ENCODE peak calls at places on chromosome 13, in eight cellular contexts. One of them, this sample, is unnamed.

GRCh38 chr13:114128624-114129522 is 3.5 kb downstream of the RASA3 start:
- DNase-seq in left ventricle myocardium inferior: peak
- DNase-seq in A549: no peak
- DNase-seq in thyroid gland: peak
- DNase-seq in heart left ventricle: peak
- DNase-seq in body of pancreas: no peak
- DNase-seq in ovary: peak
- DNase-seq in ascending aorta: peak
- DNase-seq in this sample: peak

GRCh38 chr13:102261809-102262208 is 140.0 kb downstream of the FGF14 start:
- DNase-seq in body of pancreas: no peak
- DNase-seq in thyroid gland: no peak
- DNase-seq in ovary: no peak
- DNase-seq in left ventricle myocardium inferior: no peak
- DNase-seq in A549: no peak
- DNase-seq in ascending aorta: no peak
- DNase-seq in heart left ventricle: no peak
- DNase-seq in this sample: no peak

GRCh38 chr13:27573265-27573664 is 47.1 kb downstream of the LNX2 start:
- DNase-seq in body of pancreas: no peak
- DNase-seq in A549: no peak
- DNase-seq in ascending aorta: no peak
- DNase-seq in ovary: no peak
- DNase-seq in heart left ventricle: no peak
- DNase-seq in thyroid gland: no peak
- DNase-seq in left ventricle myocardium inferior: no peak
- DNase-seq in this sample: no peak

GRCh38 chr13:50417597-50417996 is 402.4 kb downstream of the KCNRG start:
- DNase-seq in body of pancreas: no peak
- DNase-seq in A549: no peak
- DNase-seq in thyroid gland: no peak
- DNase-seq in left ventricle myocardium inferior: no peak
- DNase-seq in ascending aorta: no peak
- DNase-seq in heart left ventricle: no peak
- DNase-seq in ovary: no peak
- DNase-seq in this sample: no peak

GRCh38 chr13:78993792-78994191 is 334.8 kb upstream of the OBI1 start:
- DNase-seq in ovary: no peak
- DNase-seq in heart left ventricle: no peak
- DNase-seq in A549: no peak
- DNase-seq in ascending aorta: no peak
- DNase-seq in body of pancreas: no peak
- DNase-seq in thyroid gland: no peak
- DNase-seq in left ventricle myocardium inferior: no peak
- DNase-seq in this sample: no peak

GRCh38 chr13:51728275-51728673 is 75.7 kb downstream of the DHRS12 start:
- DNase-seq in thyroid gland: no peak
- DNase-seq in body of pancreas: no peak
- DNase-seq in left ventricle myocardium inferior: no peak
- DNase-seq in ovary: no peak
- DNase-seq in A549: no peak
- DNase-seq in heart left ventricle: no peak
- DNase-seq in ascending aorta: no peak
- DNase-seq in this sample: no peak

GRCh38 chr13:67119481-67119883 is 110.7 kb downstream of the PCDH9 start:
- DNase-seq in ascending aorta: no peak
- DNase-seq in ovary: no peak
- DNase-seq in heart left ventricle: no peak
- DNase-seq in left ventricle myocardium inferior: no peak
- DNase-seq in thyroid gland: no peak
- DNase-seq in A549: peak
- DNase-seq in body of pancreas: no peak
- DNase-seq in this sample: no peak

GRCh38 chr13:100817897-100818296 is 143.3 kb upstream of the TMTC4 start:
- DNase-seq in left ventricle myocardium inferior: no peak
- DNase-seq in thyroid gland: no peak
- DNase-seq in ascending aorta: no peak
- DNase-seq in body of pancreas: no peak
- DNase-seq in heart left ventricle: no peak
- DNase-seq in A549: no peak
- DNase-seq in ovary: no peak
- DNase-seq in this sample: no peak

GRCh38 chr13:50467156-50467814 is 376.2 kb downstream of the DLEU7 start:
- DNase-seq in ascending aorta: no peak
- DNase-seq in body of pancreas: no peak
- DNase-seq in left ventricle myocardium inferior: no peak
- DNase-seq in heart left ventricle: no peak
- DNase-seq in A549: no peak
- DNase-seq in ovary: no peak
- DNase-seq in thyroid gland: no peak
- DNase-seq in this sample: no peak

GRCh38 chr13:91894311-91894710 is 495.9 kb downstream of the GPC5 start:
- DNase-seq in A549: no peak
- DNase-seq in ascending aorta: no peak
- DNase-seq in left ventricle myocardium inferior: no peak
- DNase-seq in thyroid gland: no peak
- DNase-seq in body of pancreas: no peak
- DNase-seq in ovary: no peak
- DNase-seq in heart left ventricle: no peak
- DNase-seq in this sample: no peak

GRCh38 chr13:50457430-50458393 is 385.8 kb downstream of the DLEU7 start:
- DNase-seq in A549: no peak
- DNase-seq in ovary: no peak
- DNase-seq in ascending aorta: peak
- DNase-seq in body of pancreas: no peak
- DNase-seq in heart left ventricle: no peak
- DNase-seq in thyroid gland: no peak
- DNase-seq in left ventricle myocardium inferior: no peak
- DNase-seq in this sample: no peak

GRCh38 chr13:70568571-70568970 is 460.3 kb upstream of the KLHL1 start:
- DNase-seq in heart left ventricle: no peak
- DNase-seq in left ventricle myocardium inferior: no peak
- DNase-seq in thyroid gland: no peak
- DNase-seq in body of pancreas: no peak
- DNase-seq in ovary: no peak
- DNase-seq in ascending aorta: no peak
- DNase-seq in A549: peak
- DNase-seq in this sample: no peak

GRCh38 chr13:113393572-113394503 is 29.9 kb upstream of the GRTP1 start:
- DNase-seq in left ventricle myocardium inferior: peak
- DNase-seq in body of pancreas: peak
- DNase-seq in ascending aorta: no peak
- DNase-seq in thyroid gland: peak
- DNase-seq in heart left ventricle: peak
- DNase-seq in A549: peak
- DNase-seq in ovary: peak
- DNase-seq in this sample: no peak

GRCh38 chr13:106104281-106104901 is 431.1 kb downstream of the EFNB2 start:
- DNase-seq in A549: peak
- DNase-seq in ovary: no peak
- DNase-seq in left ventricle myocardium inferior: no peak
- DNase-seq in body of pancreas: no peak
- DNase-seq in heart left ventricle: no peak
- DNase-seq in thyroid gland: no peak
- DNase-seq in ascending aorta: no peak
- DNase-seq in this sample: no peak

GRCh38 chr13:43537124-43537523 is 249.6 kb downstream of the ENOX1 start:
- DNase-seq in A549: no peak
- DNase-seq in ascending aorta: no peak
- DNase-seq in body of pancreas: no peak
- DNase-seq in thyroid gland: no peak
- DNase-seq in left ventricle myocardium inferior: no peak
- DNase-seq in heart left ventricle: no peak
- DNase-seq in ovary: no peak
- DNase-seq in this sample: no peak

GRCh38 chr13:60412909-60413616 is 16.0 kb downstream of the TDRD3 start:
- DNase-seq in heart left ventricle: no peak
- DNase-seq in A549: no peak
- DNase-seq in body of pancreas: no peak
- DNase-seq in thyroid gland: no peak
- DNase-seq in left ventricle myocardium inferior: no peak
- DNase-seq in ovary: no peak
- DNase-seq in ascending aorta: no peak
- DNase-seq in this sample: no peak

GRCh38 chr13:26340812-26341211 is 86.9 kb downstream of the CDK8 start:
- DNase-seq in body of pancreas: no peak
- DNase-seq in ascending aorta: no peak
- DNase-seq in thyroid gland: no peak
- DNase-seq in heart left ventricle: no peak
- DNase-seq in ovary: no peak
- DNase-seq in A549: no peak
- DNase-seq in left ventricle myocardium inferior: no peak
- DNase-seq in this sample: no peak

DNA sequence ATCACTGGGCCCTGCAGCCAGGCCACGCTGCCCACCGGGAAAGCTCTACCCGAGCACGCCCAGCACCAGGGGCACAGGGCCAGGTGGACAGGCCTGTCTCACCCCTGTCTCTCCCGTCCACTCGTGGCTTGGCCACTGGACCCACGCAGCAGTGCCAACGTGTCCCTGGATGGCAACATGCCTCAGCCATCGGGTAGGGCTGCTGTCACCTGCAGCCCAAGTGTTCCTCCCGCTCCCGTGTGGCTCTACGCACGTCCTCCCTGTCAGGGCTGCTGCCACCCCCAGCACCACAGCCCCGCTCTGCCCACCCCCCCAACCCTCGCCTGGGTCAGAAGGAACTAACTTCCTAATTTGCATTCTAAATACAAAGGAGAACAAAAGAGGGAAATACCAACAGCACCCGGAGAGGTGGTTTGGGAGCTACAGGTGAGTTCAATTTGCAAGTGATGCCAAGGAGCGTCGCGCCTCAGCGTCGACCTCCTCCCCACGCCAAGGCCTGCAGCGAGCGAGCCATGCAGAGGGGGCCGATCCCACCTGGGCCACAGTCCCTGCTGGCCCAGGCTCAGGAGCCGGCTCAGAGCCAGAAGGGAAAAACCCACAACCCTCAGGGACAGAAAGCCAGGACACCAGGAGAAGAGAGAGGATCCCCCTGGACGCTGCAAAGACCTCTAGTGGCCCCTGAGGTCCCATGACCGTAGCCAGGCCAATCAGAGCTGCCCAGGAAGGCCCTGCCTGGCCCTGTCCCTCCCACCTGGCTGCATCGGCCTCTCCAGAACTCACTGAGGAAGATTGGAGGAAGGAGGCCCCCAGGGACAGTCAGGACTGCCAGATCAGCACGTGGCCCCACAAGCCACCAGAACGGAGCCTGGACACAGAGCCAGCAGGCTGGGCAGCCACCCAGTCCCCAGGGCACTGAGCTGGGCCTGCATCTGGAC is 128.4 kb upstream of the SPACA7 start:
- DNase-seq in left ventricle myocardium inferior: no peak
- DNase-seq in ascending aorta: no peak
- DNase-seq in A549: no peak
- DNase-seq in body of pancreas: no peak
- DNase-seq in thyroid gland: no peak
- DNase-seq in heart left ventricle: no peak
- DNase-seq in ovary: no peak
- DNase-seq in this sample: no peak
- H3K27ac ChIP-seq in left ventricle myocardium inferior: no peak
- H3K27ac ChIP-seq in ascending aorta: no peak
- H3K27ac ChIP-seq in A549: no peak
- H3K27ac ChIP-seq in body of pancreas: no peak
- H3K27ac ChIP-seq in thyroid gland: no peak
- H3K27ac ChIP-seq in heart left ventricle: no peak
- H3K27ac ChIP-seq in ovary: no peak
- H3K27ac ChIP-seq in this sample: no peak

DNA sequence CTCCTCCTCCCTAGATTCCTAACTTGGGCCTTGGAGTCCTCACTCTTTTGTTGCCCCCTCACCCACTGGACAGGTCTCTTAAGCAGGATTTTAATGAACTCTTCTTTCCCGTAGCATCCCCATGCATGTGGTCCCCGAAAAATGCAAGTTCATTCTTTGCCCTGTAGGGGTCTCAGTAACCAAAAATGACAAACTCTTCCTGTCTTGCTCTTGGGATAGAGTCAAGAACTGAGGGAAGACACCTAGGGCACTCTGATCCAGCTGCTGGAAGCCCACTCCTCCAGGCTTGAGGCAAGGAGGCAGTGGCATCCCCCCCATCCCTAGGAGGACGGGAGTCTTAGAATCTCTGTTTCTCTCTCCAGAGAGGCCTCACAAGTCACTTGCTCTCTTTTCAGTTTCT is 987.0 kb downstream of the DIAPH3 start:
- DNase-seq in A549: no peak
- DNase-seq in thyroid gland: no peak
- DNase-seq in body of pancreas: no peak
- DNase-seq in heart left ventricle: no peak
- DNase-seq in left ventricle myocardium inferior: no peak
- DNase-seq in ovary: no peak
- DNase-seq in ascending aorta: no peak
- DNase-seq in this sample: no peak
- TF ChIP-seq CTCF in A549: no peak
- TF ChIP-seq CTCF in thyroid gland: no peak
- TF ChIP-seq CTCF in body of pancreas: no peak
- TF ChIP-seq CTCF in heart left ventricle: no peak
- TF ChIP-seq CTCF in left ventricle myocardium inferior: peak
- TF ChIP-seq CTCF in ovary: no peak
- TF ChIP-seq CTCF in ascending aorta: no peak
- TF ChIP-seq CTCF in this sample: no peak

DNA sequence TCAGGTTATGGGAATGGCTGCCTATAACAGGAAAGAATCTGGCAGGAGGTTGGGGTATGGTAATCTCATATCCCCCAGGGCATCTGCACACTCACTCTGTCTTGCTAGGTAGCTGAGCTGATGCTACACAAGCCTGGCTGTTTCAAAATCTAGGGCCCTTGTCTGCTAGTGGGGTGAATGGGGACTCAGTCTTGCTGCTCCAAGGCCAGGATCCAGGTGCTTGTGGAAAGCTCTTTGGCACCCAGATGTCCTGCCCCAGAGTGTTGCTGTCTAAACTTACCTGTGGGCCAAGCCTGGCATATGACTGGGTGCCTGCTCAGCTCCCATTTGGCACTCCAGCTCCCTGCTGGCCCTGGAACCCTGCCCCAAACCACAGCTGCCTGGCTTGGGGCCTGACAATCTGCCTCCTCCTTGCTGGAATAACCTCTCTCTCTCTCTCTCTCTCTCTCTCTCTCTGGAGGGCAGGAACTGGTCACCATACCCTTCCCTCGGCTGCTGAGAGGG is 158.1 kb upstream of the TSC22D1 start:
- DNase-seq in ascending aorta: no peak
- DNase-seq in heart left ventricle: peak
- DNase-seq in thyroid gland: peak
- DNase-seq in A549: no peak
- DNase-seq in ovary: no peak
- DNase-seq in left ventricle myocardium inferior: peak
- DNase-seq in body of pancreas: peak
- DNase-seq in this sample: no peak
- H3K27ac ChIP-seq in ascending aorta: no peak
- H3K27ac ChIP-seq in heart left ventricle: peak
- H3K27ac ChIP-seq in thyroid gland: no peak
- H3K27ac ChIP-seq in A549: peak
- H3K27ac ChIP-seq in ovary: no peak
- H3K27ac ChIP-seq in left ventricle myocardium inferior: peak
- H3K27ac ChIP-seq in body of pancreas: peak
- H3K27ac ChIP-seq in this sample: no peak

DNA sequence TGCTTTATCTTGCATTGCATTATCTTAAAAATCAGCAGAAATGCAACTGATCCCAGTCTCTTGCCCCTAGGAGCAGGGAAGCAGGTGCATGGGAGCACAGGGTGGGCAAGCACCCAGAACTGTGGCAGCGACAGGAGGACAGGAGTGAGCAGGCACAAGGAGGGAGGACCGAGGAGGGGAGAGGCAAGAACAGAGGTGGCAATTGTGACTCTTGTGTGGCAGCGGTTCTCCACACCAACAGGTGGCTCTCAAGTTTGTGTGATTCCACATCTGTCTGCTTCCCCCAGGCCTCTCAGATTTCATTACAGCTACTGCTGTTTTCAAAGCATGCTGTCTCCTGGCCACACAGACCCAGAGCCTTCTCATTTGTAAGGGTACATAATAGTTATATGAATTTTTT is 108.6 kb downstream of the STK24 start:
- DNase-seq in body of pancreas: no peak
- DNase-seq in ovary: no peak
- DNase-seq in A549: no peak
- DNase-seq in thyroid gland: no peak
- DNase-seq in ascending aorta: no peak
- DNase-seq in left ventricle myocardium inferior: no peak
- DNase-seq in heart left ventricle: no peak
- DNase-seq in this sample: no peak
- TF ChIP-seq CTCF in body of pancreas: no peak
- TF ChIP-seq CTCF in ovary: no peak
- TF ChIP-seq CTCF in A549: no peak
- TF ChIP-seq CTCF in thyroid gland: no peak
- TF ChIP-seq CTCF in ascending aorta: no peak
- TF ChIP-seq CTCF in left ventricle myocardium inferior: no peak
- TF ChIP-seq CTCF in heart left ventricle: no peak
- TF ChIP-seq CTCF in this sample: no peak

This sample was measured in thoracic aorta.